ENCODE peak calls at places on chromosome 1, in four cellular contexts. R, I, Y and B are unnamed samples.

GRCh38 chr1:116764466-116764896 is 10.3 kb downstream of the CD2 start:
- DNase-seq in R (no peak), I (peak; percentile 85), Y (no peak), B (no peak)

GRCh38 chr1:235113183-235113917 is 15.3 kb downstream of the TOMM20 start:
- DNase-seq in R (no peak), I (no peak), Y (no peak), B (no peak)

GRCh38 chr1:19044975-19045831 is 88.7 kb upstream of the IFFO2 start:
- DNase-seq in R (no peak), I (peak; percentile 5), Y (peak; percentile 6), B (no peak)

GRCh38 chr1:65717815-65718454 is 74.8 kb upstream of the PDE4B start:
- DNase-seq in R (no peak), I (peak; percentile 31), Y (peak; percentile 26), B (no peak)

GRCh38 chr1:153375511-153375910 is at the start of gene S100A12:
- DNase-seq in R (no peak), I (no peak), Y (peak; percentile 79), B (no peak)

GRCh38 chr1:184299796-184300195 is 87.0 kb upstream of the C1orf21 start:
- DNase-seq in R (no peak), I (no peak), Y (no peak), B (no peak)

GRCh38 chr1:236774926-236775325 is 20.2 kb upstream of the MTR start:
- DNase-seq in R (no peak), I (no peak), Y (no peak), B (no peak)

GRCh38 chr1:114025609-114026401 is 46.5 kb downstream of the OLFML3 start:
- DNase-seq in R (no peak), I (no peak), Y (peak; percentile 49), B (no peak)

GRCh38 chr1:155947741-155948140 is 6.3 kb downstream of the RXFP4 start:
- DNase-seq in R (no peak), I (no peak), Y (no peak), B (no peak)

GRCh38 chr1:156912310-156912709 is 8.1 kb upstream of the LRRC71 start:
- DNase-seq in R (no peak), I (no peak), Y (no peak), B (no peak)

GRCh38 chr1:23862640-23863039 is 5.5 kb downstream of the FUCA1 start:
- DNase-seq in R (no peak), I (no peak), Y (no peak), B (no peak)

GRCh38 chr1:99170516-99170915 is 93.8 kb upstream of the PLPPR4 start:
- DNase-seq in R (no peak), I (no peak), Y (peak; percentile 14), B (no peak)

GRCh38 chr1:3642921-3643675 is 6.8 kb downstream of the WRAP73 start:
- DNase-seq in R (no peak), I (no peak), Y (no peak), B (no peak)

GRCh38 chr1:147245586-147246021 is 3.1 kb downstream of the CHD1L start:
- DNase-seq in R (no peak), I (peak; percentile 33), Y (no peak), B (no peak)

GRCh38 chr1:65527211-65527610 is 106.7 kb downstream of the LEPR start:
- DNase-seq in R (peak; percentile 21), I (no peak), Y (no peak), B (no peak)

GRCh38 chr1:52288286-52288685 is 77.7 kb downstream of the CC2D1B start:
- DNase-seq in R (no peak), I (no peak), Y (peak; percentile 43), B (no peak)

GRCh38 chr1:182603646-182604127 is 502 bp downstream of the RGS16 start:
- DNase-seq in R (no peak), I (peak; percentile 60), Y (no peak), B (no peak)

GRCh38 chr1:40049745-40050144 is 9.2 kb downstream of the CAP1 start:
- DNase-seq in R (no peak), I (peak; percentile 48), Y (no peak), B (no peak)

GRCh38 chr1:244970236-244970652 is 105.9 kb upstream of the HNRNPU start:
- DNase-seq in R (peak; percentile 77), I (peak; percentile 87), Y (no peak), B (no peak)

GRCh38 chr1:236502972-236503639 is 20.7 kb upstream of the LGALS8 start:
- DNase-seq in R (no peak), I (peak; percentile 36), Y (peak; percentile 76), B (no peak)

GRCh38 chr1:160168609-160169369 is 17.4 kb downstream of the ATP1A4 start:
- DNase-seq in R (no peak), I (no peak), Y (no peak), B (no peak)

GRCh38 chr1:30462826-30463425 is 260.5 kb downstream of the MATN1 start:
- DNase-seq in R (no peak), I (no peak), Y (no peak), B (no peak)

GRCh38 chr1:64920936-64921589 is 45.3 kb downstream of the JAK1 start:
- DNase-seq in R (no peak), I (no peak), Y (no peak), B (no peak)

GRCh38 chr1:179228783-179229213 is 679 bp downstream of the ABL2 start:
- DNase-seq in R (peak; percentile 43), I (peak; percentile 66), Y (no peak), B (no peak)

GRCh38 chr1:22457356-22457755 is 5.7 kb downstream of the ZBTB40 start:
- DNase-seq in R (no peak), I (no peak), Y (no peak), B (no peak)

GRCh38 chr1:183783896-183784637 is 20.9 kb upstream of the RGL1 start:
- DNase-seq in R (no peak), I (no peak), Y (no peak), B (no peak)

GRCh38 chr1:176903474-176903873 is 261.0 kb downstream of the ASTN1 start:
- DNase-seq in R (no peak), I (no peak), Y (peak; percentile 59), B (no peak)

GRCh38 chr1:42682739-42683529 is 716 bp downstream of the YBX1 start:
- DNase-seq in R (peak; percentile 31), I (peak; percentile 77), Y (no peak), B (no peak)

GRCh38 chr1:191016765-191017164 is 539.1 kb upstream of the BRINP3 start:
- DNase-seq in R (no peak), I (no peak), Y (no peak), B (no peak)

GRCh38 chr1:115198938-115199337 is 109.6 kb upstream of the TSPAN2 start:
- DNase-seq in R (peak; percentile 26), I (no peak), Y (no peak), B (no peak)

GRCh38 chr1:149936076-149936991 is at the start of gene MTMR11:
- DNase-seq in R (no peak), I (no peak), Y (no peak), B (no peak)